ENCODE peak calls at places on chromosomes 6 and 20, in six cellular contexts. L, Y, F, H, J and P are unnamed samples.

GRCh38 chr6:106256201-106256968 is 69.2 kb downstream of the ATG5 start:
- DNase-seq in L (no peak), Y (no peak), F (peak), H (no peak), J (no peak), P (peak)

GRCh38 chr6:165806126-165806810 is 143.2 kb upstream of the PDE10A start:
- DNase-seq in L (no peak), Y (no peak), F (no peak), H (no peak), J (no peak), P (no peak)

GRCh38 chr6:78583079-78583478 is 284.3 kb upstream of the IRAK1BP1 start:
- DNase-seq in L (no peak), Y (no peak), F (no peak), H (no peak), J (no peak), P (no peak)

GRCh38 chr6:13453771-13454251 is 33.6 kb downstream of the GFOD1 start:
- DNase-seq in L (peak), Y (peak), F (peak), H (peak), J (no peak), P (peak)

GRCh38 chr6:151339369-151339768 is 52.0 kb downstream of the ZBTB2 start:
- DNase-seq in L (no peak), Y (no peak), F (no peak), H (no peak), J (no peak), P (no peak)

GRCh38 chr20:58306421-58307261 is 2.9 kb upstream of the RAB22A start:
- DNase-seq in L (peak), Y (no peak), F (peak), H (peak), J (peak), P (peak)

GRCh38 chr6:52745764-52746201 is 17.5 kb downstream of the GSTA2 start:
- DNase-seq in L (no peak), Y (no peak), F (no peak), H (no peak), J (no peak), P (no peak)

GRCh38 chr6:4316867-4317400 is 181.6 kb upstream of the ECI2 start:
- DNase-seq in L (no peak), Y (peak), F (peak), H (peak), J (no peak), P (peak)

GRCh38 chr6:107230448-107230847 is 115.1 kb upstream of the BEND3 start:
- DNase-seq in L (no peak), Y (no peak), F (no peak), H (no peak), J (no peak), P (no peak)

GRCh38 chr6:125918681-125919566 is 37.6 kb upstream of the HINT3 start:
- DNase-seq in L (peak), Y (no peak), F (peak), H (peak), J (no peak), P (peak)

GRCh38 chr20:3010985-3011723 is 32.3 kb upstream of the GNRH2 start:
- DNase-seq in L (no peak), Y (no peak), F (peak), H (no peak), J (no peak), P (peak)

GRCh38 chr20:36435799-36436541 is 105.3 kb upstream of the MYL9 start:
- DNase-seq in L (peak), Y (peak), F (peak), H (peak), J (peak), P (peak)

GRCh38 chr20:31617432-31618104 is 12.5 kb downstream of the ID1 start:
- DNase-seq in L (peak), Y (no peak), F (no peak), H (no peak), J (no peak), P (no peak)

GRCh38 chr6:11730645-11731044 is 48.0 kb downstream of the ADTRP start:
- DNase-seq in L (peak), Y (no peak), F (no peak), H (no peak), J (no peak), P (no peak)

GRCh38 chr6:56259682-56260081 is 12.3 kb upstream of the COL21A1 start:
- DNase-seq in L (no peak), Y (no peak), F (peak), H (peak), J (no peak), P (peak)

GRCh38 chr6:1144842-1145755 is 166.8 kb upstream of the FOXQ1 start:
- DNase-seq in L (no peak), Y (no peak), F (peak), H (no peak), J (no peak), P (peak)

GRCh38 chr20:56778765-56779195 is 149.7 kb downstream of the TFAP2C start:
- DNase-seq in L (no peak), Y (no peak), F (peak), H (no peak), J (no peak), P (peak)

GRCh38 chr20:48710341-48711043 is 117.3 kb downstream of the PREX1 start:
- DNase-seq in L (no peak), Y (no peak), F (no peak), H (no peak), J (no peak), P (no peak)

GRCh38 chr6:73969982-73970960 is 274.3 kb downstream of the CD109 start:
- DNase-seq in L (peak), Y (no peak), F (peak), H (peak), J (no peak), P (peak)
- TF ChIP-seq CTCF in L (peak), Y (no peak), F (peak), H (peak), J (no peak), P (peak)

DNA sequence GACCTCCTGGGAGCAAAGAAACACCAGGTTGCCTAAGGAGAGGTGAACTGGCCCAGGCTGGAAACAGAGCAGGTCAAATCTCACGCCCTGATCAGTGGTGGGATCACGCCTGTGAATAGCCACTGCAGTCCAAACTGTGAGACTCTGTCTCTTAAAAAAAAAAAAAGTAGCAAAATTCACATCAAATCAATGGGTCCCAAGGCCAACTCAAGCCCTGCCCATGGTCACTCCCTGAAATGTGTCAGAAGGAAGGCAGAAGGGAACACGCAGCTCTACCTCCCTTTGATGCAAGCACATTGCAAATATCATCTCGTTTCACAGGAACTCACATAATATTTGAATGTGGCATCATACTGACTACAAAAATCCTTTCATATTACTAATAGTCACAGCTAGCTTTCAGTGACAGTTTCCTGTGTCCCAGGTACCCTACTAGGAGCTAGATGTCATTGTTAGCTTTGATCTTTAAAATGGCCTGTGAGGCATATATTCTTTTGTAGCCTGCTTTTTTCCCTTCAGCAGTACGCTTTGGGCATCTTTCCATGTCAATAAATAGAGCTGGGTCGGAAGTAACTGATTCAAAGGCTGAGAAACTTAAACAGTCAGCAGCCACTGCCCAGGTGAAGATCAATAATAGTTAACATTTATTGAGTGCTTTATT is 14.4 kb upstream of the TTPAL start:
- DNase-seq in L (no peak), Y (no peak), F (no peak), H (no peak), J (no peak), P (no peak)
- TF ChIP-seq CTCF in L (no peak), Y (no peak), F (no peak), H (peak), J (peak), P (no peak)

DNA sequence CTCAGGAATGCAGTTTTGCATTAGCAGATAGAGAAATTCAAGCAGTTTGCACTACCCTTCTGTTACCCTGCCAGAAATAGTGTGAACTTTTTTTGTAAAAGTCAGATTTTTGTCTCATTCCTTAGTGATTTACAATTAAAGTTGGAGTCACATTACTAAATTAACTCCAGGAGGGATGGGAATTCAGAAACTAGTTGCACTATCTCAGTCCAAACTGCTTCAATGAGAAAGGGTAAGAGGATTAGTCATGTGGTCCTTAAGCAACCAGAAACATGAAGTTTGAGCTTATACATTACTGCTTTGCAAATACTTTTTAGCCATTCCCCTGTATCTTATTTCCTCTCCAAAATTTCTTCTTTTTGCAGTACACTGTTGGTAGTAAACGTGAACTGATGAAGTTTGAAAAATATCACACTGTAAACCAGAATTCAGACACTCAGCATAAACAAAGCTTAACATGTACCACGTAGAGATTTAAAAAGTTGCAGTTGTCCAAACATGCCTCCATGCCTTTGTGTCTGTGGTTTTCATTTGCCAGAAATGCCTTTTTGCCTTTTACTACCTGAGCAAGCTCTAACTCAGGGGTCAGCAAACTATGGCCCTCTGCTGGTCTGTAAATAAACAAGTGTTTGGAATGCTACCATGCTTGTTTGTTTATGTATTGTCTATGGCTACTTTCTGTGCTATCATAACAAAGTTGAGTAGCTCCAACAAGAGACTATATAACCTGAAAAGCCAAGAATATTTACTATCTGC is 49.7 kb downstream of the TP53INP2 start:
- DNase-seq in L (peak), Y (no peak), F (no peak), H (no peak), J (no peak), P (no peak)
- TF ChIP-seq CTCF in L (no peak), Y (no peak), F (no peak), H (no peak), J (no peak), P (no peak)

GRCh38 chr6:6751197-6751596 is 162.7 kb downstream of the LY86 start:
- DNase-seq in L (no peak), Y (no peak), F (no peak), H (no peak), J (no peak), P (no peak)

GRCh38 chr6:6751615-6752014 is 163.1 kb downstream of the LY86 start:
- DNase-seq in L (peak), Y (peak), F (no peak), H (no peak), J (no peak), P (peak)

GRCh38 chr6:6748001-6748400 is 159.5 kb downstream of the LY86 start:
- DNase-seq in L (no peak), Y (no peak), F (no peak), H (no peak), J (no peak), P (no peak)

GRCh38 chr6:6752129-6752528 is 163.6 kb downstream of the LY86 start:
- DNase-seq in L (no peak), Y (no peak), F (peak), H (no peak), J (no peak), P (no peak)

GRCh38 chr6:6749791-6750434 is 161.4 kb downstream of the LY86 start:
- DNase-seq in L (no peak), Y (peak), F (peak), H (peak), J (peak), P (peak)
- TF ChIP-seq CTCF in L (no peak), Y (no peak), F (no peak), H (no peak), J (no peak), P (no peak)

DNA sequence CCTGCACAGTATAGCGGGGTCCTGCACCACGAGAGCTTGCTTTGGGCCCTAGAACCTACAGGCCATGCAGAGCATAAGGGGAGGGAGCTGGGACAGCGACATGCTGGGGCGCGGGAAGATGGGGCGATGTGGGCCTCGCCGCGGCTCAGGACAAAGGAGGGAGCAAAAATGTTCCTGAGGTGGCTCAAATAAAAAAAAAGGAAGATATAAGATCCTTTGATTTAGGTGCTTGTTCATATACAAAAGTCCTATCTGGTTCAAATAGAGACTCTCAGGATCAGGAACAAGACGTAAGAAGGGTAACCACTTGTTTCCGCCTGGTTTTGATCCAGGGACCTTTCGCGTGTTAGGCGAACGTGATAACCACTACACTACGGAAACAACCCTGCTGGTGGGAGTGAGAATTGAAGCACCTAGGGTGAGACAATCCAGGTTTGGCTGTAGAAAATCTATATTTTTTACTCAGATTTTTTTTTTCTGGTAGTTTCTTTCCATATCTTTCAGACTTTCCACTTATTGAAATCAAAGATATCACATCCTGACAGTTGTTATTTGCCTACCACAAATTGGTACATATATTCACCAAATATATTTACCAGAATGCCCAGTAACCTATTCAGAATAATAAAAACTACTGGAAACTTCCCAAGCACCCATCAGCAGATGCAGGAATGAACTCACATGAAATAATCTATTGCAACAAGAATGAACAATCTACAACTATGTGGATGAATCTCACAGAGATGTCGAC is 177.9 kb upstream of the ZNF184 start:
- DNase-seq in L (peak), Y (no peak), F (peak), H (no peak), J (no peak), P (peak)
- TF ChIP-seq CTCF in L (peak), Y (no peak), F (peak), H (peak), J (no peak), P (peak)

DNA sequence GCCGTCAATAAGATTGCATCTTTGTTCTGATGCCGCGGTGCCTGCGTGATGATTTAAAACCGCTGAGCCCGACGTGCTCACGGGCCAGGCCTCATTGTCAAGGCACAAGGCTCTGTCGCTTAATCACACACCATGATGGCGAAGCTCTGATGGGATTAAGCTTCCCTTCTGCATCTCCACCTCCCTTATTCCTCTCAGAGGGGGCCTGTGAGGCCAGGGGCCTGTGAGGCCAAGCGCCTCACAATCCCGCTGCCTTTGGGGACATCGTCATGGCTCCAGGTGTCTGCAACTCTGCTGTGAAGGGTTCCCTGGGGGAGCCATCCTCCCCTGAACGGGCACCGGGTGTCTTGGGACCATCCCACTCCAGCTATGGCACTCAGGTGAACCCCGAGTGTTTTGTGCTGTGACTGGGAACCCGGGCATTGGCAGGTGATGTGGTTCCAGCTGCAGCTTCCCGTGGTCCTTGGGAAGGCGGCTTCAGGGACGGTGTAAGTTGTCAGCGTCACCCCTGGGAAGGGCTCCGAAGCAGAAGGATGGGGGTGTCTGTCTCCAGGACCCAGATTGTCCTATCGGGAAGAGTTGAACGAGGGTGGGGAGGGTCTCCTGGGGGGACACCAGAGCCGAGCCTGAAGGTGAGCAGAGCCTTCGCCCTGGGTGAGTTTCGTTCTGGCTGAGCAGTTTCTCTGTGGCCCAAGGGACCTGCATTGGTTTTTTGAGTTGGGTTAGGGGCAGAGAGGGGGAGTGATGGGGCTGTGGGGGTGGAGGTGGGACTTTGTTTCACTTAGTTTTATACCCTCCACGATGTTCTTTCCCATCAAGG is 18.0 kb upstream of the BHLHE23 start:
- DNase-seq in L (no peak), Y (no peak), F (no peak), H (no peak), J (no peak), P (no peak)
- TF ChIP-seq CTCF in L (no peak), Y (no peak), F (no peak), H (no peak), J (no peak), P (no peak)

GRCh38 chr6:16873698-16874097 is 112.4 kb upstream of the ATXN1 start:
- DNase-seq in L (no peak), Y (no peak), F (no peak), H (no peak), J (no peak), P (no peak)

GRCh38 chr6:16868968-16869367 is 107.7 kb upstream of the ATXN1 start:
- DNase-seq in L (no peak), Y (no peak), F (no peak), H (no peak), J (no peak), P (no peak)

GRCh38 chr6:16871047-16871446 is 109.8 kb upstream of the ATXN1 start:
- DNase-seq in L (no peak), Y (no peak), F (no peak), H (no peak), J (no peak), P (no peak)

GRCh38 chr6:16876201-16876600 is 114.9 kb upstream of the ATXN1 start:
- DNase-seq in L (no peak), Y (no peak), F (no peak), H (no peak), J (no peak), P (no peak)

DNA sequence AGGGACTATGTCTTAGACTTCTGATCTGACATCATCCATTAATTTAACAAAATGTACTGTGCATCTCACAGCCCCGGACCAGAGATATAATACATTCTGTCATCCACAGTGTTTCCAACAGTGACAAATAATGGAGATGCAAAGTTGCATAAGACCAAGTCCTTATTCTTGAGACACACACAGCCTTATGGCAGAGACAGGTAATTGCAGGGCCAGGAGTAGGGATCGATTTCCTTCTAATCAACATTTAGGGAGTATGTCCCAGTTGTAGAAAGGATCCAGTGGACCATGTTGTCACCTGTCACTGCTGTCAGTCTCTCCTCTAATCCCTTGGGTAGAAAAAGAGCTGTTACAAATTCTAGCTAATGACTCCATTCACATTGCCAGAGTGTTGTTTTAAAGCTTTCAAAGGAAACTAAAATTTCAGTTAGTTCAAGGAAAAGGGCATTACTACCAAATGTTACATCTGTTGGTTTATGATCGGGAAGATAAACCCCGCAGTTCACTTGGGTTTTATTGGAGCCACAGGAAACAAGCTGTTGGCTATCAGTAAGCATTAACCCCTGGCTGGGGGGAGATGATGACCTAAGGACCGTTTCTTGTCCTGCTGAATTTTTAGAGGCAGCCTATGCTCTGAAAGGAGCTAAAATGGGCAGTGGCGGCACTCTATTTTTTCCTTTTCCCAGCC is 111.4 kb upstream of the ATXN1 start:
- DNase-seq in L (peak), Y (no peak), F (no peak), H (no peak), J (no peak), P (no peak)
- TF ChIP-seq CTCF in L (peak), Y (no peak), F (no peak), H (no peak), J (no peak), P (peak)

DNA sequence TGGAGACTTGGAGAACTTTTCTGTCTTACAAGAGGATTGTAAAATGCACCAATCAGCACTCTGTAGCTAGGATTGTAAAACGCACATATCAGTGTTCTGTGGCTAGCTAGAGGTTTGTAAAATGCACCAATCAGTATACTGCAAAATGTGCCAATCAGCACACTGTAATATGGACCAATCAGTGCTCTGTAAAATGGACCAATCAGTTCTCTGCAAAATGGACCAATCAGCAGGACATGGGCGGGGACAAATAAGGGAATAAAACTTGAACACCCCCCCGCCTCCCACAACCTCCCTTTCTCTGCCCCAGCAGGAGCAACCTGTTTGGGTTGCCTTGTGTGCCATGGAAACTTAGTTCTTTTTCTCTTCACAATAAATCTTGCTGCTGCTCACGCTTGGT is 12.8 kb upstream of the RPS10 start:
- DNase-seq in L (no peak), Y (no peak), F (no peak), H (no peak), J (no peak), P (no peak)
- TF ChIP-seq CTCF in L (no peak), Y (no peak), F (no peak), H (no peak), J (no peak), P (no peak)

GRCh38 chr6:155093430-155093829 is 98.3 kb downstream of the TIAM2 start:
- DNase-seq in L (no peak), Y (no peak), F (no peak), H (no peak), J (no peak), P (no peak)
- TF ChIP-seq CTCF in L (no peak), Y (no peak), F (no peak), H (no peak), J (no peak), P (no peak)